ENCODE peak calls at places on chromosomes 1 and 21, in eight cellular contexts. U is heart left ventricle, M is body of pancreas, K is ovary, L is uterus, S is esophagus squamous epithelium, F is testis, C is stomach. Q is an unnamed sample.

GRCh38 chr21:46212721-46213484 is 15.7 kb downstream of the LSS start:
- DNase-seq in S (no peak), U (no peak), M (no peak), K (peak), L (peak), F (no peak), C (no peak), Q (no peak)

GRCh38 chr1:177442580-177442979 is 271.8 kb downstream of the BRINP2 start:
- DNase-seq in M (no peak), U (no peak), L (no peak), C (no peak), K (no peak), F (no peak), S (no peak), Q (no peak)

GRCh38 chr1:203462878-203463277 is 12.7 kb upstream of the PRELP start:
- DNase-seq in K (no peak), F (no peak), L (peak), C (no peak), M (no peak), S (no peak), U (no peak), Q (peak)

GRCh38 chr1:201307760-201308499 is 24.6 kb downstream of the PKP1 start:
- DNase-seq in C (peak), F (no peak), S (no peak), L (no peak), M (no peak), U (no peak), K (no peak), Q (no peak)

GRCh38 chr1:66383168-66383567 is 150.8 kb upstream of the SGIP1 start:
- DNase-seq in F (no peak), M (no peak), L (no peak), C (no peak), S (no peak), K (no peak), U (no peak), Q (no peak)

GRCh38 chr1:85464497-85465098 is 361 bp downstream of the DDAH1 start:
- DNase-seq in U (peak), S (no peak), K (peak), L (peak), F (peak), C (peak), M (peak), Q (no peak)

GRCh38 chr1:117167402-117167801 is 43.3 kb downstream of the VTCN1 start:
- DNase-seq in U (no peak), S (no peak), K (no peak), C (no peak), F (no peak), M (no peak), L (no peak), Q (no peak)

GRCh38 chr1:235088907-235089306 is 39.7 kb downstream of the TOMM20 start:
- DNase-seq in S (no peak), C (no peak), M (no peak), K (no peak), F (no peak), L (no peak), U (no peak), Q (no peak)

GRCh38 chr1:241411056-241411775 is 54.2 kb upstream of the RGS7 start:
- DNase-seq in F (no peak), K (no peak), U (no peak), S (no peak), M (no peak), L (no peak), C (peak), Q (no peak)

GRCh38 chr1:240109920-240110685 is 18.4 kb downstream of the FMN2 start:
- DNase-seq in S (no peak), F (no peak), U (no peak), M (no peak), C (no peak), L (no peak), K (no peak), Q (peak)
- H3K27ac ChIP-seq in S (no peak), F (no peak), U (no peak), M (no peak), C (no peak), L (no peak), K (no peak), Q (peak)

DNA sequence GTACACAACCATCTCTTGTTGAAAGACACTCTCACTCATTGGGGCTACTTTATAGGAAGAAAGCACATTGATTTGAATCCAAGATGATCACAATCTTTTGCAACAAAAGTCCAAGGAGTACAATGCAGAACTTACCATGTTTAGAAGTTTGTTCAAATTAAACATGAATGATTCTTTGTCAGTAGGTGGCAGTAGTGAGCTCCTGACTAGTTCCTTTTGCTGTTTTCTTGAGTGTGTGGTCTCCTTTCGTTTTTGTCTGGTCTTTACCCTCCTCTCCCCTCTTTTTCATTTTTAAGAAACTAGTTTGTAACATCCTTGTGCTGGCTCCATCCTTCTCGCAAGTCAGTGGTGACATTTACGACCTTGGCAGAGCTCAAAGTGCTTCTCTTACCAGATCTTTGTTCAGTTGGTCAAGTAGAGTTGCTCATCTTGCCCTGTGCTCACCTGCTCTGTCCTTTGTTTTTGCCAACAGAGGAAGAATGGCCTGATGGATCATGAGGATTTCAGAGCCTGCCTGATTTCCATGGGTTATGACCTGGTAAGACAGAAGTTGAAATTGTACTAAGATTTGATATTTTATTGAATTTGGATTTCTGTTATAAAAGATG is 35.7 kb upstream of the MTR start:
- DNase-seq in S (no peak), K (no peak), M (no peak), L (no peak), U (no peak), C (no peak), F (no peak), Q (peak)
- TF ChIP-seq CTCF in S (peak), K (no peak), M (peak), L (peak), U (peak), C (peak), F (peak), Q (peak)

DNA sequence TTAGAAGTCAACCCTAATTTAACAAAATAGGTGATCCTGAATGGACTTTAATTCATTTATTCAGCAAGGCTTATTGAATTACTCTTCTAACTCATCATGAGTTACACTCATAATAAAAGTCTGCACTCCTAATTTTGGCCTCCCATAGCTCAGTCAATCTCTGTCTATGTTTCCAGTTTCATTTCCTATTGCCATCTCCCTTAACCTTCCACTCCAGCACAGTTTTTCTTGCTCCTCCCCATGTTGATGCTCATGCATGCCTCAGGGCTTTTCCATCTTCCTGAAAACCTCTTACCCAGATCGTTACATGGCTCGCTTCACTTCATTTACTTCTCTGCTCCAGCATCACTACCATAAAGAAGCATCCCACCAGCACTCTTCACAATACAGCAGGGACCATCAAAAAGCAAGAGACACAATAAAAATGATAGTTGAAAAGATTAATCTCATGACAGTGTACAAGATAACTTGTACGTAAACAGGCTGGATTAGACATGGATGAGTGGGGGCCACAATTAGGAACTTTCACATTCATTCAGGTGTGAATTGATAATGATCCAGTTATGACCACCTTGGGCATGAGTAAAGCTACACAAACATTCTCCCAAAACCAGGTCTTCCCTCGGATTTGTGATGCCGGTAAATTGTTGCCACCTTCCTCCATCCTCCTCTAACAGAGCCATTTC is 89.9 kb downstream of the OLFML2B start:
- DNase-seq in K (no peak), F (no peak), U (no peak), L (no peak), S (no peak), C (no peak), M (no peak), Q (no peak)
- H3K27ac ChIP-seq in K (no peak), F (no peak), U (no peak), L (no peak), S (no peak), C (no peak), M (no peak), Q (no peak)

DNA sequence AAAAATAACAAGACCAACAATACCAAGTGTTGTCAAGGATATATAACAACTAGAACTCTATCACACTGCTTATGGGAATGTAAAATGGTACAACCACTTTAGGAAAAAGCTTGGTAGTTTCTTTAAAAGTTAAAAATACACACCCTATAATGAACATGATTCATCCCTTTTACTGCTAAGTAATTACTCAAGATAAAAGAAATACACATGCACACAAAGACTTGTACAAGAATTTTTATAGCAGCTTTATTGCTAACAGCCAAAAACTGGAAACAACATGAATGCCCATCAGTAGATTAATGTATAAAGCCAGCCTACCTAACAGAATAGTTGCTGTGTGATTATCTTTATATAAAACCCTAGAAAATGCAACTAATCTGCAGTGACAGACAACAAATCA is 10.5 kb upstream of the ZNF644 start:
- DNase-seq in F (no peak), C (no peak), S (no peak), U (no peak), K (no peak), M (no peak), L (no peak), Q (no peak)
- TF ChIP-seq CTCF in F (no peak), C (no peak), S (no peak), U (no peak), K (no peak), M (no peak), L (no peak), Q (no peak)

DNA sequence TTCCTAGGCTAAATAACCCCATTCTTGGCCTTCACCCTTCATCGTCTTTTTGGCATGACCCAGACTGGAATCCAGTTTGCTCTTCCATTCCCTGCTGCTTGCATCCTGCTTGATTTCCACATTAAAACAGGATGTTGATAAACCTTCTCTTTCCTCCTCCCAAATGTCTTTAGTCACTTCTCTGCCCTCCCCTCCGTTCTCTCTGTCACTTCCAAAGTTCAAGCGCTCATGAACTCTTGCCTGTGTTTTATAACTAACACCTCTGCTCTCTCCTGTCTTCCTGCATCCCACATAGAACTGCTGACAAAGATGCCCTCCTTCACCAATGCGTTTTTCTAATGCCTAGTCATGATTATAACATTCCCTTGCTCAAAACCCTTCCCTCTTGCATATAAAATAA is 65.6 kb upstream of the SLC44A3 start:
- DNase-seq in S (no peak), F (no peak), C (no peak), U (no peak), M (no peak), L (no peak), K (no peak), Q (peak)
- H3K27ac ChIP-seq in S (no peak), F (peak), C (peak), U (peak), M (no peak), L (no peak), K (peak), Q (peak)

DNA sequence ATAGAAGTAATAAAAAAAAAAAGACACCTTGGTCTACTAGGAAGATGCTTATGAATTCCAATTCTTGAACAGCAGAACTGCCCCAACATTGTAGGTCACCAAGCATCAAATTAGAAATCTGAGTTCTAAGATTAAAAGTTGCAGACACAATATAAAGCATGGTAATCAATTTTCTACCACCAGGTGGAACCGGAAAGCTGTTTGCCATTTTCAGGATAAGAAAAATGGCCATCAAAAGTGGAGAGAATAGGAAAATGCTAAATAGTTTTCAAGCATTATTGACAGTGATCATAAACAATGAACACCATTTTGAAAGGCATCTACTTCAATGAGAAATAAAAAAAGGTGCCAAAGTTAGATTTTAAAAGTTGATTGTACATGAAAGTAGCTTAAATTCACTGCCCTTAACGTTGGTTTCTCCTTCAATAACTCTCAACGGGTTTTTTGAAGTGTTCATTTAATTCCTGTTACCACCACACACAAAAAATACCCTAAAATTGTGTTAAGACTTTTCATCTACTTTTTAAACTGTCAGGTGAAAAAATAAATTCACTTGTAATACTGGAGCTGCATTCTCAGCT is 252.9 kb downstream of the KCNT2 start:
- DNase-seq in U (no peak), S (no peak), L (no peak), M (no peak), F (no peak), C (no peak), K (peak), Q (peak)
- TF ChIP-seq CTCF in U (peak), S (no peak), L (peak), M (peak), F (no peak), C (no peak), K (peak), Q (peak)

DNA sequence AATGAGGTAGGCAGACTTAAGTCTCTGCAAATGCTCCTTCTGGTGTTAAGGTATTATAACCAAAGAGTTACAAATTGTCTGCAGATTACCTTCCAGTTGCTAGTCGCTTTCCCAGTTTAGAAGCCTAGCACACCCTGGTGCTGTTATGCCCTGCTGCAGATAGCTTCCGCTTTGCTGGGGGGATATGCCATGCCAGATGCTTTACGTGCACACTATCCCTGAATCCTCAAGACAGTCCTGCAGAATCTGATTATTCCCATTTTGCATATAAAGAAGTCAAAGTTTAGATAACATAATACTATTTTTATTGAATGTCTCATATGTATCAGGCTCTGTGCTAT is 166.5 kb downstream of the DHRS3 start:
- DNase-seq in U (no peak), K (no peak), S (no peak), M (no peak), L (no peak), F (no peak), C (no peak), Q (no peak)
- H3K27ac ChIP-seq in U (peak), K (no peak), S (peak), M (no peak), L (peak), F (no peak), C (peak), Q (no peak)